ENCODE peak calls at places on chromosomes 3 and 15, in four cellular contexts. H is sigmoid colon, A is GM06990, P is AG04449. R is an unnamed sample.

GRCh38 chr3:49727924-49728361 is 4.2 kb upstream of the GMPPB start:
- DNase-seq in H (no peak), A (no peak), P (no peak), R (no peak)

GRCh38 chr3:16494906-16495580 is 18.5 kb downstream of the RFTN1 start:
- DNase-seq in H (no peak), A (no peak), P (no peak), R (no peak)

GRCh38 chr15:40367038-40367672 is 9.1 kb downstream of the DISP2 start:
- DNase-seq in H (peak), A (no peak), P (no peak), R (no peak)

GRCh38 chr3:33250712-33251111 is 26.5 kb upstream of the FBXL2 start:
- DNase-seq in H (no peak), A (no peak), P (no peak), R (peak)

GRCh38 chr3:49903451-49904424 is at the start of gene MST1R:
- DNase-seq in H (peak), A (peak), P (no peak), R (no peak)

GRCh38 chr3:120648290-120648689 is 33.7 kb downstream of the HGD start:
- DNase-seq in H (no peak), A (no peak), P (no peak), R (no peak)

GRCh38 chr3:43071313-43071893 is 34.5 kb downstream of the POMGNT2 start:
- DNase-seq in H (no peak), A (no peak), P (no peak), R (no peak)

GRCh38 chr3:11156026-11156410 is 1.7 kb downstream of the HRH1 start:
- DNase-seq in H (no peak), A (no peak), P (no peak), R (no peak)

GRCh38 chr3:180700941-180701340 is 21.7 kb upstream of the CCDC39 start:
- DNase-seq in H (no peak), A (no peak), P (no peak), R (no peak)

GRCh38 chr3:27927882-27928281 is 205.8 kb upstream of the EOMES start:
- DNase-seq in H (no peak), A (peak), P (no peak), R (no peak)

GRCh38 chr3:27935492-27935891 is 213.4 kb upstream of the EOMES start:
- DNase-seq in H (no peak), A (no peak), P (no peak), R (no peak)

GRCh38 chr3:27930052-27930602 is 208.0 kb upstream of the EOMES start:
- DNase-seq in H (no peak), A (no peak), P (no peak), R (no peak)
- H3K4me3 ChIP-seq in H (no peak), A (no peak), P (no peak), R (no peak)

GRCh38 chr3:73625124-73625665 is 454 bp upstream of the PDZRN3 start:
- DNase-seq in H (no peak), A (no peak), P (no peak), R (peak)

GRCh38 chr3:73624363-73625123 is at the start of gene PDZRN3:
- DNase-seq in H (peak), A (no peak), P (no peak), R (peak)

GRCh38 chr3:73622135-73622534 is 2.6 kb downstream of the PDZRN3 start:
- DNase-seq in H (peak), A (no peak), P (no peak), R (no peak)

GRCh38 chr3:73623316-73623715 is 1.4 kb downstream of the PDZRN3 start:
- DNase-seq in H (no peak), A (no peak), P (no peak), R (no peak)

GRCh38 chr3:73623996-73624362 is 762 bp downstream of the PDZRN3 start:
- DNase-seq in H (peak), A (no peak), P (no peak), R (no peak)
- TF ChIP-seq CTCF in H (peak), A (no peak), P (peak), R (peak)

GRCh38 chr3:150582620-150583019 is 20.5 kb upstream of the SELENOT start:
- DNase-seq in H (no peak), A (no peak), P (no peak), R (no peak)
- H3K4me3 ChIP-seq in H (no peak), A (peak), P (no peak), R (no peak)

DNA sequence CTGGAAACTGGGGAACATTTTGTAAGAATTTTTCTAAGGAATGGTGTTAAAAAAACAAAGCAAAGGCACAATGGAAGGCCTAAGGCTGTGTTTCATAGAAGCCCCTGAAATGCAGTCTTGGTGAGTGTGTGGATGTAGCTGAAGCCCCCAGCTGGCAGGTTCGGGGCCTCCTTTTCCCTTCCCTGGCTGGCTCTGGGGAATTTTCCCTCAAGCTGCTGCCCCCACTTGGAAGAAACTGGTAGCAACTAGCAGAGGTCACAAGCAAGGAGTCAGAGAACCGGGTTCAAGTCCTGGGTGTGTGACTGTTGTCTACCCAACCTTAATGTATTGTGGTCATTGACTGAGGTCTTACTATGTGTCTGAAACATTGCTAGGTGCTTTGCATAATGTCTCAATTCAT is 85.3 kb upstream of the MYZAP start:
- DNase-seq in H (no peak), A (no peak), P (no peak), R (no peak)
- TF ChIP-seq CTCF in H (no peak), A (peak), P (no peak), R (no peak)